ENCODE peak calls at places on chromosomes 6 and 20, in seven cellular contexts. U is PC-9, R is heart right ventricle, X is psoas muscle, Y is transverse colon, M is lung, A is AG09309. D is an unnamed sample.

GRCh38 chr6:11710221-11710836 is 68.3 kb downstream of the ADTRP start:
- DNase-seq in M (no peak), A (no peak), Y (no peak), R (no peak), X (no peak), U (no peak), D (no peak)

GRCh38 chr6:168822376-168822775 is 381.4 kb downstream of the SMOC2 start:
- DNase-seq in U (no peak), Y (no peak), R (no peak), X (no peak), A (no peak), M (no peak), D (no peak)

GRCh38 chr6:169976301-169977081 is 225.1 kb downstream of the ERMARD start:
- DNase-seq in A (no peak), X (no peak), R (no peak), U (no peak), Y (no peak), M (no peak), D (no peak)

GRCh38 chr20:44738779-44739477 is 6.7 kb upstream of the KCNK15 start:
- DNase-seq in A (no peak), M (peak; percentile 79), X (no peak), Y (peak; percentile 42), U (peak; percentile 57), R (peak; percentile 66), D (peak; percentile 82)

GRCh38 chr20:17589161-17589834 is 19.4 kb downstream of the DSTN start:
- DNase-seq in R (no peak), Y (no peak), X (no peak), M (no peak), A (no peak), U (no peak), D (no peak)

GRCh38 chr20:47576516-47577033 is 74.9 kb downstream of the NCOA3 start:
- DNase-seq in M (peak; percentile 62), Y (peak; percentile 57), U (peak; percentile 75), X (no peak), A (no peak), R (peak; percentile 83), D (peak; percentile 78)

GRCh38 chr6:78942451-78942850 is 75.1 kb downstream of the IRAK1BP1 start:
- DNase-seq in U (no peak), Y (no peak), A (no peak), M (no peak), R (no peak), X (no peak), D (no peak)

GRCh38 chr6:26493258-26493657 is 6.8 kb upstream of the BTN1A1 start:
- DNase-seq in A (peak; percentile 4), M (no peak), R (no peak), U (no peak), X (no peak), Y (no peak), D (no peak)

GRCh38 chr6:15620616-15621015 is 42.2 kb downstream of the DTNBP1 start:
- DNase-seq in M (no peak), Y (no peak), X (no peak), A (no peak), R (no peak), U (no peak), D (no peak)

GRCh38 chr6:26280409-26280808 is 84.6 kb upstream of the BTN3A2 start:
- DNase-seq in Y (no peak), A (no peak), U (no peak), M (no peak), R (no peak), X (no peak), D (no peak)

GRCh38 chr6:130890531-130890950 is 63.3 kb downstream of the SMLR1 start:
- DNase-seq in X (no peak), R (no peak), Y (no peak), U (no peak), A (no peak), M (no peak), D (no peak)

DNA sequence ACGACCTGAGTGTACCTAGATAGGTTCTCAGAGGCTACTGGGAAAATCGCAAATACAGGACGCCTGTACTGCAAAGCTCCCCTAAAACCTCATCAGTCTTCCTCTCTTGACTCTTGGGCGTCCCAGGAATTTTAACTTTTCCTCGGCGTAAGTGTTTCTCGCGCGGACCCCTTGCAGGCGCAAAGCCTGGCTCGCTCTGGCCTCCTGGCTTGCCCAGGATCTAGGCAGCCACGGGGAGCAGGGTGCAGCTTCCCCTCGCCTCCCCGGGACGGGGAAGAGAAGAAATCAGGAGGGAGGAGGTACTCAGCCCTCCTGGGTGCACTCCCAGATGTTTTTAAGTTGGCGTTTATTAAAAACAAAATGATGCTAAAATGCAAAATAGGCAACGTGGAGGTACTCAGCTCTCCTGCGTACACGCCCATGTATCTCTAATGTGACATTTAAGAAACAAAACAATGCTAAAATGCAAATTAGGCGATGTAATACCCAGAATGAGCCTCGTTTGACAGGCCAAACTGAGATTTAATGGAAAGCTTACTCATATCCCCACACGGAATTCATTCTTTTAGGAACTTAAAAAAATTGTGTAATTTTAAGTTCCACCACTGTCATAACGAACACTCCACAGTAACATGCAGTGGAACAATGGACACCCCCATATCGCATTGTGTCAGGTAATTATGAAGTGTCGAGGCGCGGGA is 1.6 kb upstream of the SOBP start:
- DNase-seq in R (no peak), M (no peak), A (no peak), U (no peak), Y (no peak), X (no peak), D (no peak)
- H3K4me3 ChIP-seq in R (peak overlapping the region; percentile 72), M (peak overlapping the region; percentile 46), A (peak overlapping the region; percentile 62), U (peak overlapping the region; percentile 58), Y (peak overlapping the region; percentile 60), X (peak overlapping the region; percentile 77), D (peak overlapping the region; percentile 81)

GRCh38 chr20:64035933-64036345 is at the start of gene C20orf204:
- DNase-seq in X (no peak), U (no peak), M (no peak), A (no peak), Y (no peak), R (no peak), D (no peak)
- H3K4me3 ChIP-seq in X (no peak within 1 kb of the TSS), U (no peak within 1 kb of the TSS), M (no peak within 1 kb of the TSS), A (no peak within 1 kb of the TSS), Y (no peak within 1 kb of the TSS), R (no peak within 1 kb of the TSS), D (no peak within 1 kb of the TSS)

GRCh38 chr6:30322527-30323501 is 3.9 kb upstream of the TRIM39 start:
- DNase-seq in Y (no peak), X (peak; percentile 39), A (no peak), R (no peak), M (no peak), U (no peak), D (no peak)
- H3K4me3 ChIP-seq in Y (no peak overlapping the region), X (no peak overlapping the region), A (peak overlapping the region; percentile 6), R (no peak overlapping the region), M (no peak overlapping the region), U (no peak overlapping the region), D (no peak overlapping the region)

GRCh38 chr20:31740208-31740607 is 1.1 kb downstream of the TPX2 start:
- DNase-seq in Y (no peak), A (no peak), X (no peak), U (no peak), R (no peak), M (no peak), D (no peak)
- H3K4me3 ChIP-seq in Y (peak overlapping the region; percentile 81), A (peak overlapping the region; percentile 67), X (no peak overlapping the region), U (peak overlapping the region; percentile 77), R (peak overlapping the region; percentile 86), M (no peak overlapping the region), D (no peak overlapping the region)

D was measured in right atrium auricular region.